ENCODE peak calls at places on chromosomes 6 and 20, in six cellular contexts. I, K, N, U, C and L are unnamed samples.

GRCh38 chr6:55943329-55943728 is 67.9 kb upstream of the BMP5 start:
- DNase-seq in K (no peak), U (peak; percentile 40), N (no peak), C (peak; percentile 63), I (peak; percentile 63), L (peak; percentile 10)

GRCh38 chr6:147131728-147132127 is 72.5 kb upstream of the STXBP5 start:
- DNase-seq in N (no peak), U (peak; percentile 68), K (no peak), I (peak; percentile 29), C (peak; percentile 42), L (no peak)

GRCh38 chr20:39939241-39939865 is 749.7 kb downstream of the MAFB start:
- DNase-seq in I (peak; percentile 44), C (no peak), N (no peak), U (no peak), K (no peak), L (no peak)

GRCh38 chr6:134850906-134851305 is 99.0 kb downstream of the ALDH8A1 start:
- DNase-seq in I (peak; percentile 78), U (peak; percentile 87), N (no peak), K (no peak), C (no peak), L (no peak)

GRCh38 chr6:33061987-33062386 is 11.5 kb downstream of the HLA-DPA1 start:
- DNase-seq in N (no peak), K (no peak), C (peak; percentile 11), I (no peak), U (peak; percentile 38), L (no peak)

GRCh38 chr20:24136659-24137246 is 148.2 kb upstream of the GGTLC1 start:
- DNase-seq in N (no peak), I (no peak), K (no peak), C (no peak), U (no peak), L (no peak)

GRCh38 chr20:15288076-15288475 is 950.7 kb upstream of the FLRT3 start:
- DNase-seq in N (no peak), I (no peak), U (no peak), C (no peak), K (no peak), L (no peak)

GRCh38 chr20:63007722-63008488 is 1.1 kb upstream of the BHLHE23 start:
- DNase-seq in U (no peak), I (no peak), C (no peak), N (no peak), K (no peak), L (no peak)

GRCh38 chr20:15986690-15987089 is 586.6 kb downstream of the KIF16B start:
- DNase-seq in K (no peak), I (no peak), C (no peak), U (no peak), N (no peak), L (no peak)

GRCh38 chr20:57648878-57649616 is 28.8 kb upstream of the ZBP1 start:
- DNase-seq in K (no peak), C (no peak), N (no peak), I (no peak), U (no peak), L (no peak)

GRCh38 chr20:21509597-21510331 is 4.1 kb downstream of the NKX2-2 start:
- DNase-seq in C (peak; percentile 34), U (peak; percentile 37), I (peak; percentile 42), K (no peak), N (no peak), L (peak; percentile 17)

GRCh38 chr6:170067257-170067656 is 223.6 kb downstream of the DLL1 start:
- DNase-seq in K (peak; percentile 45), I (no peak), C (no peak), U (no peak), N (no peak), L (no peak)

GRCh38 chr6:23435798-23436197 is 690.2 kb upstream of the NRSN1 start:
- DNase-seq in K (no peak), U (no peak), I (no peak), C (no peak), N (no peak), L (no peak)

GRCh38 chr6:77740380-77740779 is 87.5 kb downstream of the MEI4 start:
- DNase-seq in K (no peak), I (peak; percentile 26), U (peak; percentile 46), C (peak; percentile 33), N (peak; percentile 3), L (no peak)

GRCh38 chr20:10300582-10301108 is 82.0 kb downstream of the SNAP25 start:
- DNase-seq in U (no peak), C (no peak), I (no peak), N (no peak), K (no peak), L (no peak)

GRCh38 chr20:10291564-10292240 is 73.1 kb downstream of the SNAP25 start:
- DNase-seq in N (no peak), U (no peak), C (no peak), K (no peak), I (no peak), L (no peak)

GRCh38 chr20:10297684-10298240 is 79.1 kb downstream of the SNAP25 start:
- DNase-seq in I (peak; percentile 35), C (no peak), K (no peak), U (peak; percentile 40), N (no peak), L (no peak)

DNA sequence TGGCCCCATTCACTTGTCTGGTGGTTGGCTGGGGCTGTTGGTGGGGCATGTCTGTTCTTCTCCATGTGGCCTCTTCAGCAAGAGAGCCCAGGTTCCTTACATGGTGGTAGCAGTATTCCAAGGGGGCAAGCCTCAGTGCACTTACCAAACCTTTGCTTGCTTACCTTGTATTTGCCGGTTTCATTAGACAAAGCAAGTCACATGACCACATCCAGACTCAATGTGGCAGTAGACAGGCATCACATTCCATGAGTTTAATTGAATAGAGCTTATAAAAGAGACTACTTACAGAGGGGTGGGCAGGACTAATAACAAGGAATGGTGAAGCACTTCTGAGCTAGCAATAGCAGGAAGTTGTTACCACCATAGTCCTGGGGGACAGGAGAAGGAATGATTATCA is 78.6 kb downstream of the SNAP25 start:
- DNase-seq in N (no peak), I (no peak), C (no peak), K (no peak), U (no peak), L (no peak)
- H3K4me3 ChIP-seq in N (no peak overlapping the region), I (no peak overlapping the region), C (no peak overlapping the region), K (no peak overlapping the region), U (no peak overlapping the region), L (no peak overlapping the region)

GRCh38 chr6:157380779-157381561 is at the start of gene ZDHHC14:
- DNase-seq in I (peak; percentile 86), N (peak; percentile 39), C (peak; percentile 73), U (peak; percentile 84), K (peak; percentile 96), L (peak; percentile 46)
- TF ChIP-seq CTCF in I (no peak), N (no peak), C (no peak), U (no peak), K (no peak), L (no peak)

DNA sequence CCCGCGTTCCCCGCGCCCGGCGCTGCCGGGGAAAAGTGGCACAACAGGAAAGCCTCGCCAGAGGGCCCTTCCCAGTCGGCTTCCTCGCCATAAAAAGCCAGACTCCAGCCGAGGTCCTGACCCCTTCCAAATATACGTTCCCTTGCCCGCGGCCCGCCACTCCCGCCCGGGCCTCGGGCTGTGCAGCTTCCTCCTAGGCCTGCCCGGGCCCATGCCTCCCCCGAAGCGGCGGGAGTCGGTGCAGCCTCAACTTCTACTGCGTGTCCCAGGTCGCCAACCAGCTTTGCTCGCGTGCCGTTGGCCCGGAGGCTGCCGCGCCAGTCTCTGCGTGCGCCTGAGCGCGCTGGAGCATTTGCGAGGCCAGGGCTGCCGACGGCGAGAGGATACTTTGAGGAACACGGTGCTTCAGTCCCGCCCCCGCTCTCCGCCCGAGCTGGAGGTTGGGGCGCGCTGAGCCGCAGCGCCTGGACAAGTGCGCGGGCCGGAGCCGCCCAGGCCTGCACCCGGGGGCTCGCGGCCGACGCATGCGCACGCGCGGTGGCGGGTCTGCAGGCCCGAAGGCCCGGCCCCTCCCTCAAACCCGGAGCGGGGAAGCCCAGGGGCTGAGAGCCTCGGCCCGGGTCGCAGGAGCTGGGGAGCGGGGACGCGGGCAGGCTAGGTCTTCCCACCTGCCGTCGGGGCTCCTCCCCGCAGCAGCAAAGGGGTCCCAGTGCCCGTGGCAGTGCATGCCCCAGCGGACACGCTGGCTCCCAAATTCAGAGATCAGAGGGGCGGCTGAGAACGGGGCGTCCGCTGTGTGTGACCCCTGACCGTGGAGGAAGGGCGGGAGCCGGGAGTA is 10.2 kb downstream of the FOXC1 start:
- DNase-seq in I (no peak), U (no peak), K (peak; percentile 47), C (peak; percentile 47), N (no peak), L (no peak)
- H3K4me3 ChIP-seq in I (no peak overlapping the region), U (no peak overlapping the region), K (peak overlapping the region; percentile 22), C (peak overlapping the region; percentile 40), N (no peak overlapping the region), L (no peak overlapping the region)

GRCh38 chr6:84426002-84426705 is 198.7 kb upstream of the CEP162 start:
- DNase-seq in N (no peak), K (no peak), U (no peak), I (no peak), C (peak; percentile 12), L (no peak)

GRCh38 chr6:84417261-84417660 is 189.8 kb upstream of the CEP162 start:
- DNase-seq in K (no peak), U (peak; percentile 40), I (peak; percentile 76), C (peak; percentile 54), N (no peak), L (peak; percentile 63)

GRCh38 chr6:84421031-84421430 is 193.6 kb upstream of the CEP162 start:
- DNase-seq in I (no peak), C (no peak), U (no peak), K (no peak), N (no peak), L (no peak)

GRCh38 chr6:84424956-84425355 is 197.5 kb upstream of the CEP162 start:
- DNase-seq in N (no peak), C (no peak), I (no peak), U (no peak), K (no peak), L (no peak)

DNA sequence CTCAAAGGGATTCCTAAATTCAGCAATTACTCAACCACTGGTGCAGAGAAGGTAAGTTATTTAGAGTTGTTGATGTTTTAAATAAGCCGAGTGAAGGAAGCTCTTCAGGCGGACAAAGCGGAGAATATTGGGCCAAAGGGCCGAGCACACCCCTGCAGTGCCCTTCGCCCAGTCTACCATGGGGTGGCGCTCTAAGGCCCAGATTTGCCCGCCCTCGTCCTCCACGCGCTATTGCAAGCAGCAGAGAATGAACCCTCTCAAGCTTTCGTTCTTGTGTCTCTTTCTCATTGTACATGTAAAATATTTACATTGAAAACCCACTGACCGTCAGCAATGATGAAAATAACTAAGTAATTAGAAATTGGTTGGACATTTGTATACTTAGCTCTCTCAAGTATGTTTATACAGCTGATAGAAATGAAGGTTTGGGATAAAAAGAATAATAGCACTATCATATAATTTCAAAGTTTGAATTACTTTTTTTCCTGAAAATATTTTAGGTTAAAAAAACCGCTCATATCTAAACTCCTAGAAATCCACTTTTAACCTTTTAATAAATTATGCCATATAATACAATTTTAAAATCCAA is 195.0 kb upstream of the CEP162 start:
- DNase-seq in U (peak; percentile 88), N (peak; percentile 18), K (no peak), C (peak; percentile 72), I (peak; percentile 78), L (no peak)
- TF ChIP-seq CTCF in U (peak; percentile 94), N (peak; percentile 72), K (peak; percentile 8), C (peak; percentile 92), I (peak; percentile 98), L (peak; percentile 86)

GRCh38 chr6:137488736-137489409 is 5.3 kb downstream of the OLIG3 start:
- DNase-seq in U (no peak), C (no peak), K (no peak), N (no peak), I (no peak), L (no peak)
- H3K4me3 ChIP-seq in U (no peak overlapping the region), C (no peak overlapping the region), K (peak overlapping the region; percentile 18), N (no peak overlapping the region), I (no peak overlapping the region), L (no peak overlapping the region)